ENCODE peak calls at places on chromosomes 13 and 19, in seven cellular contexts. F is GM13977, K is fibroblast of mammary gland, T is right cardiac atrium, S is endothelial cell, H is AG08396, I is NCI-H510A. G is an unnamed sample.

GRCh38 chr13:78497702-78498319 is 105.5 kb downstream of the POU4F1 start:
- DNase-seq in T (no peak), S (no peak), K (no peak), I (no peak), H (no peak), F (no peak), G (no peak)

GRCh38 chr19:21835429-21835809 is 563 bp downstream of the ZNF43 start:
- DNase-seq in I (no peak), H (no peak), F (no peak), T (no peak), S (no peak), K (no peak), G (no peak)

GRCh38 chr13:59946924-59947323 is 216.8 kb downstream of the DIAPH3 start:
- DNase-seq in T (no peak), F (no peak), S (no peak), I (no peak), K (peak), H (peak), G (no peak)

GRCh38 chr13:21061077-21061945 is at the start of gene LATS2:
- DNase-seq in K (peak), H (peak), F (peak), S (peak), T (peak), I (peak), G (peak)

GRCh38 chr19:3604227-3604986 is 2.3 kb downstream of the TBXA2R start:
- DNase-seq in H (no peak), F (no peak), S (no peak), K (no peak), I (no peak), T (peak), G (no peak)

GRCh38 chr13:80873589-80873988 is 532.7 kb upstream of the SPRY2 start:
- DNase-seq in I (no peak), T (no peak), S (no peak), K (no peak), H (no peak), F (peak), G (no peak)

GRCh38 chr13:45918597-45918996 is 67.0 kb upstream of the SIAH3 start:
- DNase-seq in T (no peak), K (no peak), S (no peak), I (no peak), H (no peak), F (no peak), G (no peak)

GRCh38 chr19:4908781-4909171 is 525 bp upstream of the UHRF1 start:
- DNase-seq in F (no peak), S (no peak), H (no peak), I (no peak), K (no peak), T (no peak), G (no peak)

GRCh38 chr13:110338441-110339101 is 31.5 kb downstream of the COL4A2 start:
- DNase-seq in K (peak), F (no peak), I (no peak), S (no peak), T (peak), H (peak), G (no peak)

GRCh38 chr19:35721374-35721773 is 3.6 kb downstream of the KMT2B start:
- DNase-seq in T (no peak), K (no peak), I (no peak), H (no peak), F (no peak), S (no peak), G (no peak)

GRCh38 chr19:48085904-48086864 is 24.4 kb downstream of the PLA2G4C start:
- DNase-seq in H (no peak), K (no peak), F (no peak), S (no peak), T (no peak), I (no peak), G (no peak)

GRCh38 chr19:391199-391557 is 17.8 kb downstream of the C2CD4C start:
- DNase-seq in F (no peak), T (no peak), I (no peak), K (no peak), H (no peak), S (no peak), G (no peak)

GRCh38 chr19:6875218-6875617 is 12.2 kb upstream of the ADGRE1 start:
- DNase-seq in T (no peak), K (no peak), S (no peak), I (no peak), H (no peak), F (no peak), G (no peak)

GRCh38 chr13:29929062-29929847 is 78.8 kb upstream of the UBL3 start:
- DNase-seq in T (no peak), H (no peak), F (no peak), I (no peak), K (no peak), S (no peak), G (no peak)

GRCh38 chr19:8491574-8491973 is 10.9 kb downstream of the PRAM1 start:
- DNase-seq in I (no peak), T (peak), K (no peak), H (no peak), S (no peak), F (no peak), G (no peak)

GRCh38 chr19:46180701-46181385 is 32.8 kb downstream of the IGFL2 start:
- DNase-seq in F (no peak), K (peak), S (no peak), H (no peak), T (no peak), I (no peak), G (no peak)

GRCh38 chr13:52356327-52356726 is 49.6 kb downstream of the THSD1 start:
- DNase-seq in T (no peak), F (no peak), S (no peak), H (no peak), I (no peak), K (peak), G (no peak)

GRCh38 chr13:20181180-20181579 is 11.6 kb downstream of the GJB2 start:
- DNase-seq in S (no peak), T (no peak), H (no peak), K (no peak), I (no peak), F (no peak), G (no peak)

GRCh38 chr13:43924549-43925245 is 45.0 kb downstream of the LACC1 start:
- DNase-seq in I (no peak), K (no peak), H (no peak), S (no peak), F (no peak), T (no peak), G (no peak)

GRCh38 chr19:17495639-17496265 is 15.7 kb upstream of the PGLS start:
- DNase-seq in F (no peak), I (no peak), T (no peak), H (no peak), S (no peak), K (no peak), G (no peak)

GRCh38 chr13:97798171-97798821 is 155.2 kb upstream of the IPO5 start:
- DNase-seq in K (peak), I (no peak), F (no peak), S (no peak), H (no peak), T (no peak), G (no peak)

GRCh38 chr13:47832458-47832972 is 168.6 kb downstream of the SUCLA2 start:
- DNase-seq in I (no peak), S (no peak), F (no peak), K (no peak), H (no peak), T (no peak), G (no peak)

GRCh38 chr19:58346961-58347929 is 6.0 kb downstream of the A1BG start:
- DNase-seq in F (peak), I (peak), S (peak), H (peak), K (peak), T (peak), G (peak)

GRCh38 chr13:70386919-70387318 is 278.7 kb upstream of the KLHL1 start:
- DNase-seq in S (no peak), H (no peak), F (no peak), I (no peak), K (no peak), T (no peak), G (no peak)

GRCh38 chr13:40812724-40813445 is 23.5 kb downstream of the SLC25A15 start:
- DNase-seq in F (no peak), H (peak), K (peak), I (no peak), T (no peak), S (no peak), G (no peak)

GRCh38 chr13:30053904-30054303 is 203.5 kb upstream of the UBL3 start:
- DNase-seq in K (no peak), T (no peak), H (no peak), F (no peak), I (no peak), S (no peak), G (no peak)

GRCh38 chr19:14410054-14410774 is 8.9 kb downstream of the DDX39A start:
- DNase-seq in T (no peak), S (no peak), F (peak), K (no peak), H (peak), I (no peak), G (no peak)

GRCh38 chr13:113628291-113629270 is 29.4 kb downstream of the ATP4B start:
- DNase-seq in T (no peak), I (no peak), H (no peak), S (no peak), F (no peak), K (no peak), G (no peak)

GRCh38 chr13:98468929-98469328 is 108.0 kb downstream of the STK24 start:
- DNase-seq in S (no peak), F (no peak), K (no peak), I (no peak), H (no peak), T (no peak), G (no peak)

GRCh38 chr19:19448238-19448544 is 42.7 kb downstream of the GATAD2A start:
- DNase-seq in T (no peak), F (no peak), S (no peak), H (no peak), K (no peak), I (peak), G (no peak)

GRCh38 chr13:73416093-73416492 is 357.3 kb downstream of the KLF5 start:
- DNase-seq in F (no peak), I (no peak), K (no peak), H (no peak), S (no peak), T (no peak), G (no peak)

GRCh38 chr13:74795526-74795925 is 661.3 kb upstream of the KLF12 start:
- DNase-seq in T (no peak), F (no peak), H (no peak), K (no peak), I (no peak), S (no peak), G (no peak)

GRCh38 chr19:45451181-45451849 is 16.5 kb upstream of the FOSB start:
- DNase-seq in F (peak), S (peak), K (peak), I (no peak), T (no peak), H (peak), G (peak)